ENCODE peak calls at places on chromosomes 2 and 18, in four cellular contexts. J is left ventricle myocardium inferior; N is RCC 7860; W is stimulated activated CD4-positive, alpha-beta T cell treated with anti-CD3 and anti-CD28 coated beads, Interleukin-12 subunit alpha, Interleukin-12 subunit beta, amount 100 ng/mL, for 24 hours. Z is an unnamed sample.

GRCh38 chr2:213818436-213818835 is 534.2 kb downstream of the SPAG16 start:
- DNase-seq in W (no peak), N (no peak), J (no peak), Z (no peak)

GRCh38 chr2:183678908-183679307 is 554.7 kb downstream of the NUP35 start:
- DNase-seq in W (no peak), J (no peak), N (no peak), Z (no peak)

GRCh38 chr2:152234277-152234676 is 58.7 kb upstream of the STAM2 start:
- DNase-seq in N (no peak), W (no peak), J (no peak), Z (no peak)

GRCh38 chr2:211437396-211437795 is 881.0 kb downstream of the CPS1 start:
- DNase-seq in N (no peak), W (no peak), J (no peak), Z (no peak)

GRCh38 chr2:62415518-62415917 is 90.5 kb downstream of the TMEM17 start:
- DNase-seq in W (no peak), N (no peak), J (no peak), Z (no peak)

GRCh38 chr2:179825494-179825893 is 35.9 kb downstream of the ZNF385B start:
- DNase-seq in N (no peak), J (no peak), W (no peak), Z (no peak)

GRCh38 chr2:168160897-168161296 is 86.5 kb downstream of the STK39 start:
- DNase-seq in J (no peak), N (no peak), W (no peak), Z (no peak)

GRCh38 chr2:96552284-96553175 is 16.0 kb downstream of the ARID5A start:
- DNase-seq in N (no peak), W (no peak), J (no peak), Z (no peak)

GRCh38 chr18:9696112-9696511 is 12.0 kb upstream of the RAB31 start:
- DNase-seq in W (no peak), J (no peak), N (no peak), Z (no peak)

GRCh38 chr18:77002496-77002895 is 130.1 kb downstream of the MBP start:
- DNase-seq in W (no peak), N (no peak), J (no peak), Z (no peak)

GRCh38 chr2:224111576-224111975 is 72.5 kb upstream of the SERPINE2 start:
- DNase-seq in N (peak), J (no peak), W (no peak), Z (peak)

GRCh38 chr2:207933396-207934045 is 91.8 kb downstream of the PLEKHM3 start:
- DNase-seq in W (no peak), J (no peak), N (no peak), Z (no peak)

GRCh38 chr2:72955188-72956049 is 38.1 kb downstream of the EMX1 start:
- DNase-seq in J (no peak), W (no peak), N (no peak), Z (no peak)

GRCh38 chr18:69830189-69830588 is 117.5 kb downstream of the CD226 start:
- DNase-seq in J (no peak), W (no peak), N (no peak), Z (no peak)

GRCh38 chr18:27843783-27844415 is 333.0 kb downstream of the CDH2 start:
- DNase-seq in N (peak), J (no peak), W (no peak), Z (peak)

GRCh38 chr2:196233033-196233807 is 61.8 kb upstream of the STK17B start:
- DNase-seq in N (peak), J (no peak), W (no peak), Z (peak)

Z was measured in kidney glomerular epithelial cell.